ENCODE peak calls at places on chromosomes 5 and 9, in five cellular contexts. One of them, this sample, is unnamed.

GRCh38 chr5:180468732-180469585 is 25.2 kb upstream of the CNOT6 start:
- DNase-seq in brain microvascular endothelial cell: no peak
- DNase-seq in heart right ventricle: no peak
- DNase-seq in right lobe of liver: peak; percentile 36
- DNase-seq in IMR-90: no peak
- DNase-seq in this sample: no peak

GRCh38 chr5:154749496-154749895 is 5.7 kb upstream of the LARP1 start:
- DNase-seq in brain microvascular endothelial cell: no peak
- DNase-seq in heart right ventricle: no peak
- DNase-seq in right lobe of liver: no peak
- DNase-seq in IMR-90: no peak
- DNase-seq in this sample: no peak

GRCh38 chr9:82890401-82890800 is 172.5 kb downstream of the RASEF start:
- DNase-seq in brain microvascular endothelial cell: no peak
- DNase-seq in heart right ventricle: no peak
- DNase-seq in right lobe of liver: no peak
- DNase-seq in IMR-90: no peak
- DNase-seq in this sample: no peak

GRCh38 chr5:147690595-147690994 is 91.9 kb downstream of the JAKMIP2 start:
- DNase-seq in brain microvascular endothelial cell: no peak
- DNase-seq in heart right ventricle: no peak
- DNase-seq in right lobe of liver: no peak
- DNase-seq in IMR-90: peak; percentile 1
- DNase-seq in this sample: no peak

GRCh38 chr5:130066644-130067043 is 162.4 kb downstream of the CHSY3 start:
- DNase-seq in brain microvascular endothelial cell: peak; percentile 57
- DNase-seq in heart right ventricle: no peak
- DNase-seq in right lobe of liver: no peak
- DNase-seq in IMR-90: no peak
- DNase-seq in this sample: peak; percentile 14

GRCh38 chr9:93035821-93036351 is 22.6 kb upstream of the SUSD3 start:
- DNase-seq in brain microvascular endothelial cell: no peak
- DNase-seq in heart right ventricle: no peak
- DNase-seq in right lobe of liver: no peak
- DNase-seq in IMR-90: no peak
- DNase-seq in this sample: no peak

GRCh38 chr5:120358949-120359348 is 105.2 kb upstream of the PRR16 start:
- DNase-seq in brain microvascular endothelial cell: no peak
- DNase-seq in heart right ventricle: no peak
- DNase-seq in right lobe of liver: no peak
- DNase-seq in IMR-90: peak; percentile 15
- DNase-seq in this sample: no peak

GRCh38 chr5:54453091-54453490 is 2.4 kb upstream of the HSPB3 start:
- DNase-seq in brain microvascular endothelial cell: no peak
- DNase-seq in heart right ventricle: no peak
- DNase-seq in right lobe of liver: no peak
- DNase-seq in IMR-90: no peak
- DNase-seq in this sample: no peak

GRCh38 chr5:168121138-168121494 is 170.3 kb upstream of the WWC1 start:
- DNase-seq in brain microvascular endothelial cell: no peak
- DNase-seq in heart right ventricle: no peak
- DNase-seq in right lobe of liver: no peak
- DNase-seq in IMR-90: no peak
- DNase-seq in this sample: no peak

GRCh38 chr5:33649801-33650482 is 209.2 kb downstream of the TARS1 start:
- DNase-seq in brain microvascular endothelial cell: peak; percentile 78
- DNase-seq in heart right ventricle: no peak
- DNase-seq in right lobe of liver: no peak
- DNase-seq in IMR-90: peak; percentile 84
- DNase-seq in this sample: peak; percentile 65

GRCh38 chr9:71249729-71250317 is 128.4 kb upstream of the TRPM3 start:
- DNase-seq in brain microvascular endothelial cell: peak; percentile 67
- DNase-seq in heart right ventricle: no peak
- DNase-seq in right lobe of liver: no peak
- DNase-seq in IMR-90: peak; percentile 64
- DNase-seq in this sample: peak; percentile 53

GRCh38 chr9:92671323-92671722 is 1.4 kb upstream of the IPPK start:
- DNase-seq in brain microvascular endothelial cell: peak; percentile 81
- DNase-seq in heart right ventricle: peak; percentile 53
- DNase-seq in right lobe of liver: peak; percentile 52
- DNase-seq in IMR-90: peak; percentile 81
- DNase-seq in this sample: no peak

GRCh38 chr5:124649548-124650501 is 96.6 kb downstream of the ZNF608 start:
- DNase-seq in brain microvascular endothelial cell: peak; percentile 95
- DNase-seq in heart right ventricle: peak; percentile 70
- DNase-seq in right lobe of liver: peak; percentile 63
- DNase-seq in IMR-90: peak; percentile 93
- DNase-seq in this sample: peak; percentile 90

GRCh38 chr9:79667716-79668458 is 96.1 kb downstream of the TLE4 start:
- DNase-seq in brain microvascular endothelial cell: no peak
- DNase-seq in heart right ventricle: no peak
- DNase-seq in right lobe of liver: peak; percentile 65
- DNase-seq in IMR-90: no peak
- DNase-seq in this sample: no peak

GRCh38 chr5:154779105-154779504 is 23.9 kb downstream of the LARP1 start:
- DNase-seq in brain microvascular endothelial cell: peak; percentile 84
- DNase-seq in heart right ventricle: no peak
- DNase-seq in right lobe of liver: no peak
- DNase-seq in IMR-90: peak; percentile 93
- DNase-seq in this sample: peak; percentile 61

GRCh38 chr9:15160673-15161072 is 146.3 kb downstream of the TTC39B start:
- DNase-seq in brain microvascular endothelial cell: no peak
- DNase-seq in heart right ventricle: no peak
- DNase-seq in right lobe of liver: no peak
- DNase-seq in IMR-90: peak; percentile 89
- DNase-seq in this sample: peak; percentile 3

GRCh38 chr5:123095694-123096120 is 6.7 kb downstream of the PRDM6 start:
- DNase-seq in brain microvascular endothelial cell: no peak
- DNase-seq in heart right ventricle: no peak
- DNase-seq in right lobe of liver: no peak
- DNase-seq in IMR-90: no peak
- DNase-seq in this sample: no peak
- TF ChIP-seq CTCF in brain microvascular endothelial cell: no peak
- TF ChIP-seq CTCF in heart right ventricle: no peak
- TF ChIP-seq CTCF in right lobe of liver: no peak
- TF ChIP-seq CTCF in IMR-90: no peak
- TF ChIP-seq CTCF in this sample: no peak

GRCh38 chr5:141031006-141031405 is 20.2 kb upstream of the PCDHB1 start:
- DNase-seq in brain microvascular endothelial cell: no peak
- DNase-seq in heart right ventricle: no peak
- DNase-seq in right lobe of liver: no peak
- DNase-seq in IMR-90: no peak
- DNase-seq in this sample: no peak

GRCh38 chr5:141032626-141033025 is 18.5 kb upstream of the PCDHB1 start:
- DNase-seq in brain microvascular endothelial cell: no peak
- DNase-seq in heart right ventricle: no peak
- DNase-seq in right lobe of liver: no peak
- DNase-seq in IMR-90: no peak
- DNase-seq in this sample: no peak
- TF ChIP-seq CTCF in brain microvascular endothelial cell: no peak
- TF ChIP-seq CTCF in heart right ventricle: no peak
- TF ChIP-seq CTCF in right lobe of liver: no peak
- TF ChIP-seq CTCF in IMR-90: no peak
- TF ChIP-seq CTCF in this sample: no peak

DNA sequence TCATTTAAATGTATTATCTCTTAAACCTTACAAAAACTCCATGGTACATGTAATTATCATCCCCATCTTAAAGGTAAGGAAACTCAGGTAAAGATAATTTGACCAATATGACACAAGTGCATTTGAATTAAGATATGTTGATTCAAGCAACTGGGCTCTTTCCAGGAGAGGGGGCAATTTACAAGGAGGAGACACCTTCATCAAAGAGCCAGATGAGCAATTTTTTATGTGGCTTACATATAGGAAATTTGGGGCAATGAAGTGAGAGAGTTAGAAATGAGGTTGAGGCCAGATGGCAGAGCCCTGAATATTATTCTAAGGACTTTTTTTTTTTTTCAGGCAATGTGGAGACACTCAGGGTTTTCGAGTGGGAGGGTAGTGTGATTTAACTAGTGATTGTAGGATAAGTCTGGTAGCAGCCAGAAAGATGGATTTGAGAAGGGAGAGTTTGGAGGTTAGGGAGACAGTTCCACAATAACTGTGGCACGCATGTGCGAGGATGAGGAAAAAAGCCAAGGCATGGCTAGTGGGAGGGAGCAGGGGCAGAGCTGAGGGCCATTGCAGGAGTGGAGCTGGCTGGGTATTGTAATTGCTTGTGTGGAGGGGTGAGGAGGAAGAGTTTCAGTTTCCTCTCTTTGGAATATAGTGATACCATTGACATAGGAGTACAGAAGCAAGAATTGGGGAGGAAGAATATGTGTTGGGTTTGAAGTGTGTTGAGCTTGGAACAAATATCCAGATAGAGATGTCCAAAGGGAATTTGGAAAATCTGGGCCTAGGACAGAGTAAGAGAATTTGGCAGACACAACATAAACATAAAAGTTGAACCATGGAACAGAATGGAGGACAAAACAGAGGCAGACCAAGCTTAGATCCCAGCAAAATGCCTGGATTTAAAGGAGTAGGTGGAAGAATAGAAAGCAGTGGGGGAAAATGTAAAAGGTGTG is 72.0 kb downstream of the ACTBL2 start:
- DNase-seq in brain microvascular endothelial cell: no peak
- DNase-seq in heart right ventricle: no peak
- DNase-seq in right lobe of liver: no peak
- DNase-seq in IMR-90: no peak
- DNase-seq in this sample: no peak
- TF ChIP-seq CTCF in brain microvascular endothelial cell: peak; percentile 7
- TF ChIP-seq CTCF in heart right ventricle: no peak
- TF ChIP-seq CTCF in right lobe of liver: no peak
- TF ChIP-seq CTCF in IMR-90: no peak
- TF ChIP-seq CTCF in this sample: no peak

DNA sequence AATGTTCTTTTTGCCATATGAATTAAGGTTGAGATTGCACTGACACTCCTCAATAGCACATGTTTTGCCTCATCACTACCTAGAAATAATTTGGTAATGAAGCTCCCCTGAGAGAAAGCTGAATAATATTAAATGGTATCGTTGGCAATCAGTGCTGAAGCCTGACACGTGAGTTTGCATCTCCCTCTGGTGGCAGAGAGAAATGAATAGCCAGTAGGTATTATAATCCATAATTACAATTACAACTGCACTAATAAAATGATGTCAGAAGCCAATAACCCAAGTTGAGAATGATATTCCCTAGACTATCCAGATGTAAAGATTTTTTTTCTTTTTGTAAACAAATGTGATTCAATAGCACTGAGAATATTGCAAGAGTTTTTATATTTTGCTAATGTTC is 700.3 kb downstream of the PTPRD start:
- DNase-seq in brain microvascular endothelial cell: peak; percentile 4
- DNase-seq in heart right ventricle: no peak
- DNase-seq in right lobe of liver: no peak
- DNase-seq in IMR-90: no peak
- DNase-seq in this sample: no peak
- TF ChIP-seq CTCF in brain microvascular endothelial cell: peak; percentile 59
- TF ChIP-seq CTCF in heart right ventricle: no peak
- TF ChIP-seq CTCF in right lobe of liver: peak; percentile 19
- TF ChIP-seq CTCF in IMR-90: peak; percentile 16
- TF ChIP-seq CTCF in this sample: no peak

GRCh38 chr9:133727277-133727875 is 10.8 kb downstream of the SARDH start:
- DNase-seq in brain microvascular endothelial cell: no peak
- DNase-seq in heart right ventricle: no peak
- DNase-seq in right lobe of liver: peak; percentile 40
- DNase-seq in IMR-90: no peak
- DNase-seq in this sample: no peak
- TF ChIP-seq CTCF in brain microvascular endothelial cell: peak; percentile 11
- TF ChIP-seq CTCF in heart right ventricle: no peak
- TF ChIP-seq CTCF in right lobe of liver: peak; percentile 10
- TF ChIP-seq CTCF in IMR-90: no peak
- TF ChIP-seq CTCF in this sample: no peak

GRCh38 chr5:156879665-156880285 is 29.7 kb downstream of the PPP1R2B start:
- DNase-seq in brain microvascular endothelial cell: no peak
- DNase-seq in heart right ventricle: no peak
- DNase-seq in right lobe of liver: no peak
- DNase-seq in IMR-90: no peak
- DNase-seq in this sample: no peak
- TF ChIP-seq CTCF in brain microvascular endothelial cell: no peak
- TF ChIP-seq CTCF in heart right ventricle: no peak
- TF ChIP-seq CTCF in right lobe of liver: no peak
- TF ChIP-seq CTCF in IMR-90: no peak
- TF ChIP-seq CTCF in this sample: no peak